ENCODE peak calls at places on chromosomes 13 and 19, in seven cellular contexts. One of them, this sample, is unnamed.

GRCh38 chr19:15015946-15016542 is 33.2 kb upstream of the CASP14 start:
- DNase-seq in lower leg skin: no peak
- DNase-seq in IMR-90: no peak
- DNase-seq in cardiac fibroblast: peak; percentile 10
- DNase-seq in psoas muscle: no peak
- DNase-seq in AG04449: no peak
- DNase-seq in fibroblast of mammary gland: peak; percentile 3
- DNase-seq in this sample: no peak

GRCh38 chr19:55670280-55671053 is 4.6 kb upstream of the EPN1 start:
- DNase-seq in AG04449: no peak
- DNase-seq in psoas muscle: no peak
- DNase-seq in cardiac fibroblast: no peak
- DNase-seq in lower leg skin: no peak
- DNase-seq in IMR-90: peak; percentile 20
- DNase-seq in fibroblast of mammary gland: no peak
- DNase-seq in this sample: no peak

GRCh38 chr13:97944396-97945029 is 9.0 kb upstream of the IPO5 start:
- DNase-seq in lower leg skin: no peak
- DNase-seq in IMR-90: peak; percentile 62
- DNase-seq in fibroblast of mammary gland: peak; percentile 48
- DNase-seq in psoas muscle: no peak
- DNase-seq in cardiac fibroblast: peak; percentile 61
- DNase-seq in AG04449: no peak
- DNase-seq in this sample: no peak

GRCh38 chr19:52216401-52216800 is 26.5 kb downstream of the PPP2R1A start:
- DNase-seq in AG04449: no peak
- DNase-seq in lower leg skin: peak; percentile 26
- DNase-seq in IMR-90: no peak
- DNase-seq in psoas muscle: no peak
- DNase-seq in fibroblast of mammary gland: no peak
- DNase-seq in cardiac fibroblast: no peak
- DNase-seq in this sample: no peak

GRCh38 chr13:24668955-24669354 is 11.3 kb upstream of the ATP12A start:
- DNase-seq in psoas muscle: no peak
- DNase-seq in IMR-90: no peak
- DNase-seq in cardiac fibroblast: no peak
- DNase-seq in fibroblast of mammary gland: no peak
- DNase-seq in lower leg skin: peak; percentile 84
- DNase-seq in AG04449: no peak
- DNase-seq in this sample: no peak

GRCh38 chr13:59374720-59375119 is 789.0 kb downstream of the DIAPH3 start:
- DNase-seq in AG04449: no peak
- DNase-seq in cardiac fibroblast: no peak
- DNase-seq in lower leg skin: no peak
- DNase-seq in IMR-90: no peak
- DNase-seq in psoas muscle: no peak
- DNase-seq in fibroblast of mammary gland: no peak
- DNase-seq in this sample: no peak

GRCh38 chr13:43787998-43788397 is 1.2 kb upstream of the ENOX1 start:
- DNase-seq in psoas muscle: no peak
- DNase-seq in IMR-90: peak; percentile 52
- DNase-seq in lower leg skin: no peak
- DNase-seq in AG04449: no peak
- DNase-seq in fibroblast of mammary gland: peak; percentile 75
- DNase-seq in cardiac fibroblast: peak; percentile 65
- DNase-seq in this sample: no peak

GRCh38 chr13:113196970-113197737 is 11.3 kb downstream of the PCID2 start:
- DNase-seq in lower leg skin: no peak
- DNase-seq in AG04449: no peak
- DNase-seq in cardiac fibroblast: no peak
- DNase-seq in fibroblast of mammary gland: no peak
- DNase-seq in psoas muscle: no peak
- DNase-seq in IMR-90: no peak
- DNase-seq in this sample: no peak

GRCh38 chr19:52351512-52351911 is 15.5 kb downstream of the ZNF610 start:
- DNase-seq in cardiac fibroblast: no peak
- DNase-seq in IMR-90: no peak
- DNase-seq in psoas muscle: no peak
- DNase-seq in fibroblast of mammary gland: no peak
- DNase-seq in lower leg skin: no peak
- DNase-seq in AG04449: no peak
- DNase-seq in this sample: no peak

GRCh38 chr19:58562126-58563033 is 4.0 kb upstream of the UBE2M start:
- DNase-seq in AG04449: no peak
- DNase-seq in fibroblast of mammary gland: peak; percentile 41
- DNase-seq in cardiac fibroblast: peak; percentile 46
- DNase-seq in IMR-90: peak; percentile 39
- DNase-seq in lower leg skin: peak; percentile 76
- DNase-seq in psoas muscle: peak; percentile 57
- DNase-seq in this sample: no peak

GRCh38 chr19:19110410-19111137 is 27.7 kb downstream of the TMEM161A start:
- DNase-seq in lower leg skin: no peak
- DNase-seq in fibroblast of mammary gland: no peak
- DNase-seq in IMR-90: no peak
- DNase-seq in AG04449: no peak
- DNase-seq in psoas muscle: no peak
- DNase-seq in cardiac fibroblast: peak; percentile 22
- DNase-seq in this sample: no peak

GRCh38 chr13:74129500-74130144 is 4.6 kb downstream of the KLF12 start:
- DNase-seq in IMR-90: no peak
- DNase-seq in AG04449: no peak
- DNase-seq in lower leg skin: no peak
- DNase-seq in cardiac fibroblast: no peak
- DNase-seq in psoas muscle: no peak
- DNase-seq in fibroblast of mammary gland: peak; percentile 52
- DNase-seq in this sample: no peak

GRCh38 chr19:1267441-1268391 is 1.4 kb upstream of the CIRBP start:
- DNase-seq in fibroblast of mammary gland: peak; percentile 53
- DNase-seq in cardiac fibroblast: no peak
- DNase-seq in psoas muscle: peak; percentile 37
- DNase-seq in IMR-90: peak; percentile 60
- DNase-seq in lower leg skin: peak; percentile 90
- DNase-seq in AG04449: no peak
- DNase-seq in this sample: no peak

GRCh38 chr13:99614465-99614885 is 113.2 kb downstream of the TM9SF2 start:
- DNase-seq in cardiac fibroblast: peak; percentile 27
- DNase-seq in fibroblast of mammary gland: no peak
- DNase-seq in lower leg skin: no peak
- DNase-seq in IMR-90: no peak
- DNase-seq in AG04449: no peak
- DNase-seq in psoas muscle: no peak
- DNase-seq in this sample: no peak

GRCh38 chr13:27012482-27013197 is 159.0 kb downstream of the USP12 start:
- DNase-seq in cardiac fibroblast: peak; percentile 70
- DNase-seq in IMR-90: peak; percentile 89
- DNase-seq in lower leg skin: peak; percentile 37
- DNase-seq in fibroblast of mammary gland: peak; percentile 95
- DNase-seq in AG04449: peak; percentile 33
- DNase-seq in psoas muscle: no peak
- DNase-seq in this sample: peak; percentile 32

GRCh38 chr19:2616741-2617392 is 85.6 kb downstream of the GNG7 start:
- DNase-seq in psoas muscle: no peak
- DNase-seq in fibroblast of mammary gland: no peak
- DNase-seq in lower leg skin: no peak
- DNase-seq in AG04449: no peak
- DNase-seq in cardiac fibroblast: peak; percentile 31
- DNase-seq in IMR-90: no peak
- DNase-seq in this sample: no peak

GRCh38 chr13:31172001-31172400 is 10.3 kb upstream of the HSPH1 start:
- DNase-seq in lower leg skin: no peak
- DNase-seq in cardiac fibroblast: peak; percentile 80
- DNase-seq in IMR-90: peak; percentile 44
- DNase-seq in fibroblast of mammary gland: peak; percentile 45
- DNase-seq in psoas muscle: no peak
- DNase-seq in AG04449: no peak
- DNase-seq in this sample: no peak

GRCh38 chr19:38351865-38352395 is 16.3 kb downstream of the CATSPERG start:
- DNase-seq in fibroblast of mammary gland: no peak
- DNase-seq in AG04449: no peak
- DNase-seq in IMR-90: no peak
- DNase-seq in cardiac fibroblast: no peak
- DNase-seq in lower leg skin: no peak
- DNase-seq in psoas muscle: no peak
- DNase-seq in this sample: no peak

GRCh38 chr13:99366075-99366987 is 59.1 kb upstream of the GPR183 start:
- DNase-seq in lower leg skin: peak; percentile 57
- DNase-seq in cardiac fibroblast: no peak
- DNase-seq in fibroblast of mammary gland: no peak
- DNase-seq in psoas muscle: no peak
- DNase-seq in IMR-90: no peak
- DNase-seq in AG04449: no peak
- DNase-seq in this sample: no peak

GRCh38 chr13:107043016-107043957 is 475.4 kb upstream of the ARGLU1 start:
- DNase-seq in cardiac fibroblast: no peak
- DNase-seq in IMR-90: peak; percentile 34
- DNase-seq in lower leg skin: no peak
- DNase-seq in fibroblast of mammary gland: no peak
- DNase-seq in AG04449: no peak
- DNase-seq in psoas muscle: no peak
- DNase-seq in this sample: peak; percentile 61

GRCh38 chr19:6925801-6926751 is 38.7 kb downstream of the ADGRE1 start:
- DNase-seq in psoas muscle: no peak
- DNase-seq in IMR-90: no peak
- DNase-seq in fibroblast of mammary gland: no peak
- DNase-seq in AG04449: no peak
- DNase-seq in lower leg skin: no peak
- DNase-seq in cardiac fibroblast: no peak
- DNase-seq in this sample: no peak

GRCh38 chr19:28498404-28498976 is 714.5 kb downstream of the UQCRFS1 start:
- DNase-seq in psoas muscle: no peak
- DNase-seq in IMR-90: no peak
- DNase-seq in cardiac fibroblast: no peak
- DNase-seq in AG04449: no peak
- DNase-seq in lower leg skin: no peak
- DNase-seq in fibroblast of mammary gland: no peak
- DNase-seq in this sample: no peak

GRCh38 chr13:92172191-92172590 is 773.8 kb downstream of the GPC5 start:
- DNase-seq in IMR-90: peak; percentile 3
- DNase-seq in cardiac fibroblast: no peak
- DNase-seq in psoas muscle: no peak
- DNase-seq in lower leg skin: no peak
- DNase-seq in AG04449: no peak
- DNase-seq in fibroblast of mammary gland: peak; percentile 8
- DNase-seq in this sample: no peak

GRCh38 chr19:33409035-33409434 is 35.5 kb downstream of the CEBPG start:
- DNase-seq in cardiac fibroblast: no peak
- DNase-seq in lower leg skin: no peak
- DNase-seq in AG04449: no peak
- DNase-seq in psoas muscle: no peak
- DNase-seq in fibroblast of mammary gland: no peak
- DNase-seq in IMR-90: no peak
- DNase-seq in this sample: no peak

DNA sequence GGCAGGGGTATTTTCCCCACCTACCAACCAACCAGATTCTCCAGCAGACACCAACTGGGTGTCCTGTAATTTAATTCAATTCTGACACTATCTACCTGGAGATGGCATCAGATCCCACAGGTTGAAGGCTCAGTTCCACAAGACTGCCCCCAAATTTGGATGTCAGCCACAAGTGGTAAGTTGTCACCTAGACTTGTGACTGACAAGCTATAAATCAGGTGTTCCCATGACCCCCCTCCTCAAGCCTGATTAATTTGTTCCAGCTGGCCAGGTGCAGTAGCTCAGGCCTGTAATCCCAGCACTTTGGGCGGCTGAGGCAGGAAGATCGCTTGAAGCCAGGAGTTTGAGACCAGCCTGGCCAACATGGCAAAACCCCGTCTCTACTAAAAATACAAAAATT is 10.6 kb upstream of the HAUS5 start:
- DNase-seq in AG04449: no peak
- DNase-seq in IMR-90: no peak
- DNase-seq in fibroblast of mammary gland: no peak
- DNase-seq in lower leg skin: no peak
- DNase-seq in psoas muscle: no peak
- DNase-seq in cardiac fibroblast: no peak
- DNase-seq in this sample: no peak
- H3K4me3 ChIP-seq in AG04449: no peak overlapping the region
- H3K4me3 ChIP-seq in IMR-90: no peak overlapping the region
- H3K4me3 ChIP-seq in fibroblast of mammary gland: no peak overlapping the region
- H3K4me3 ChIP-seq in lower leg skin: no peak overlapping the region
- H3K4me3 ChIP-seq in psoas muscle: no peak overlapping the region
- H3K4me3 ChIP-seq in cardiac fibroblast: no peak overlapping the region
- H3K4me3 ChIP-seq in this sample: no peak overlapping the region

DNA sequence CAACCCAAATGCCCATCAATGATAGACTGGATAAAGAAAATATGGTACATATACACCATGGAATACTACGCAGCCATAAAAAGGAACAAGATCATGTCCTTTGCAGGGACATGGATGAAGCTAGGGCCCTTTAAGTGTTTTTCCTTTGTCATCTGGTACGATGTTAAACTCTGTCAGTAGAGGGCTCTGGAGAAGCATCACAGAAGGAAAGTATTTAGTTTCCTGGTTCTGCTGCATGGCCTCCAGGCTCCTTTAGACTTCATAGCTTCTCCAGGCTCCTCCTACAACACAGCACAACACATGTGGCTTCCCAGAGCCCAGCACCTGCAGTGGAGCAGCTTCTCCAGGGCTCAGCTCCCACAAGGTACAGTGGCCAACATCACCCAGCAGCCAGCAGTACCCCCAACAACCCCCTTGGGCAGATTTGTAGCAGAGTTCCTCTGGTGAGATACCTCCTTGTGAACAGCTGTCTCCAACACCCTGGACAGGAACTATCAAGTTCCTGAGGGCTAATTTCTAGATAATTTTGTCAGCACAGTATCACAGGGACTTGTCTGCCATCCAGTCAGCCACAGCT is 63.4 kb downstream of the KCTD12 start:
- DNase-seq in psoas muscle: no peak
- DNase-seq in IMR-90: peak; percentile 34
- DNase-seq in lower leg skin: no peak
- DNase-seq in cardiac fibroblast: peak; percentile 78
- DNase-seq in fibroblast of mammary gland: peak; percentile 69
- DNase-seq in AG04449: no peak
- DNase-seq in this sample: no peak
- TF ChIP-seq CTCF in psoas muscle: no peak
- TF ChIP-seq CTCF in IMR-90: peak; percentile 25
- TF ChIP-seq CTCF in lower leg skin: no peak
- TF ChIP-seq CTCF in cardiac fibroblast: peak; percentile 52
- TF ChIP-seq CTCF in fibroblast of mammary gland: peak; percentile 48
- TF ChIP-seq CTCF in AG04449: peak; percentile 7
- TF ChIP-seq CTCF in this sample: peak; percentile 11

DNA sequence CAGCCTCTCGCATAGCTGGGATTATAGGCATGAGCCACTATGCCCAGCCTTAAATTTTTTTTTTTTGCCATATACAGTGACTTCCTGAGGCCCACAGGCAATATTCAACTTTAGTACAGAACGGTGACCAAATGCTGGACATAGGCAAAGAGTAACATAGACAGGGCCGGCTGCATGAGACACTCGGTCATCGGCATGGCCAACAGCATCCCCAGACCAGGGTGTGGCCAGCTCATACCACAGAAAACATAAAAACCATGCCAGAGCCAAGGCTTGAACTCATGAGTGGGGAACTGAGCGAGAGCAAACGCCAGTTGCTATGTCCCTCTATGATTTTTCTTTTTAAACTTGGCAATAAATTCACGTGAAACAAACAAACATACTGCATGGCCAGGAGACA is 17.0 kb downstream of the KANK2 start:
- DNase-seq in psoas muscle: no peak
- DNase-seq in AG04449: no peak
- DNase-seq in IMR-90: no peak
- DNase-seq in fibroblast of mammary gland: peak; percentile 40
- DNase-seq in lower leg skin: no peak
- DNase-seq in cardiac fibroblast: no peak
- DNase-seq in this sample: no peak
- H3K4me3 ChIP-seq in psoas muscle: no peak overlapping the region
- H3K4me3 ChIP-seq in AG04449: no peak overlapping the region
- H3K4me3 ChIP-seq in IMR-90: no peak overlapping the region
- H3K4me3 ChIP-seq in fibroblast of mammary gland: no peak overlapping the region
- H3K4me3 ChIP-seq in lower leg skin: no peak overlapping the region
- H3K4me3 ChIP-seq in cardiac fibroblast: no peak overlapping the region
- H3K4me3 ChIP-seq in this sample: no peak overlapping the region

GRCh38 chr19:30059741-30060140 is 117.7 kb downstream of the URI1 start:
- DNase-seq in fibroblast of mammary gland: no peak
- DNase-seq in cardiac fibroblast: no peak
- DNase-seq in IMR-90: no peak
- DNase-seq in lower leg skin: peak; percentile 65
- DNase-seq in AG04449: no peak
- DNase-seq in psoas muscle: no peak
- DNase-seq in this sample: no peak
- TF ChIP-seq CTCF in fibroblast of mammary gland: no peak
- TF ChIP-seq CTCF in cardiac fibroblast: no peak
- TF ChIP-seq CTCF in IMR-90: no peak
- TF ChIP-seq CTCF in lower leg skin: no peak
- TF ChIP-seq CTCF in AG04449: no peak
- TF ChIP-seq CTCF in psoas muscle: no peak
- TF ChIP-seq CTCF in this sample: no peak